ENCODE peak calls at places on chromosomes 7 and 10, in seven cellular contexts. One of them, this sample, is unnamed.

GRCh38 chr10:111076682-111077661 is at the start of gene ADRA2A:
- DNase-seq in transverse colon: peak; percentile 44
- DNase-seq in stomach: peak; percentile 30
- DNase-seq in tibial nerve: no peak
- DNase-seq in neural progenitor cell: peak; percentile 88
- DNase-seq in lung: peak; percentile 31
- DNase-seq in fibroblast of lung: peak; percentile 40
- DNase-seq in this sample: peak; percentile 28

GRCh38 chr7:54785261-54785660 is 26.2 kb upstream of the SEC61G start:
- DNase-seq in transverse colon: no peak
- DNase-seq in stomach: no peak
- DNase-seq in tibial nerve: no peak
- DNase-seq in neural progenitor cell: no peak
- DNase-seq in lung: no peak
- DNase-seq in fibroblast of lung: peak; percentile 8
- DNase-seq in this sample: no peak

GRCh38 chr7:44284216-44284615 is 41.2 kb downstream of the CAMK2B start:
- DNase-seq in transverse colon: peak; percentile 4
- DNase-seq in stomach: no peak
- DNase-seq in tibial nerve: peak; percentile 5
- DNase-seq in neural progenitor cell: no peak
- DNase-seq in lung: no peak
- DNase-seq in fibroblast of lung: peak; percentile 18
- DNase-seq in this sample: no peak

GRCh38 chr7:12747687-12748306 is 60.4 kb downstream of the ARL4A start:
- DNase-seq in transverse colon: no peak
- DNase-seq in stomach: no peak
- DNase-seq in tibial nerve: no peak
- DNase-seq in neural progenitor cell: no peak
- DNase-seq in lung: no peak
- DNase-seq in fibroblast of lung: peak; percentile 23
- DNase-seq in this sample: no peak

GRCh38 chr10:44182909-44183308 is 202.0 kb downstream of the CXCL12 start:
- DNase-seq in transverse colon: no peak
- DNase-seq in stomach: no peak
- DNase-seq in tibial nerve: no peak
- DNase-seq in neural progenitor cell: no peak
- DNase-seq in lung: no peak
- DNase-seq in fibroblast of lung: no peak
- DNase-seq in this sample: no peak

GRCh38 chr10:126463306-126463705 is 75.0 kb upstream of the ADAM12 start:
- DNase-seq in transverse colon: no peak
- DNase-seq in stomach: no peak
- DNase-seq in tibial nerve: no peak
- DNase-seq in neural progenitor cell: no peak
- DNase-seq in lung: no peak
- DNase-seq in fibroblast of lung: no peak
- DNase-seq in this sample: no peak

GRCh38 chr7:52749880-52750279 is 285.6 kb upstream of the POM121L12 start:
- DNase-seq in transverse colon: peak; percentile 15
- DNase-seq in stomach: no peak
- DNase-seq in tibial nerve: no peak
- DNase-seq in neural progenitor cell: peak; percentile 63
- DNase-seq in lung: no peak
- DNase-seq in fibroblast of lung: no peak
- DNase-seq in this sample: no peak

GRCh38 chr7:40717242-40717641 is 582.4 kb downstream of the SUGCT start:
- DNase-seq in transverse colon: peak; percentile 14
- DNase-seq in stomach: peak; percentile 81
- DNase-seq in tibial nerve: peak; percentile 30
- DNase-seq in neural progenitor cell: peak; percentile 56
- DNase-seq in lung: peak; percentile 33
- DNase-seq in fibroblast of lung: peak; percentile 71
- DNase-seq in this sample: peak; percentile 96

GRCh38 chr7:26186364-26187311 is 13.9 kb downstream of the HNRNPA2B1 start:
- DNase-seq in transverse colon: no peak
- DNase-seq in stomach: no peak
- DNase-seq in tibial nerve: no peak
- DNase-seq in neural progenitor cell: no peak
- DNase-seq in lung: no peak
- DNase-seq in fibroblast of lung: no peak
- DNase-seq in this sample: no peak

GRCh38 chr10:6918305-6918704 is 338.2 kb upstream of the PRKCQ start:
- DNase-seq in transverse colon: peak; percentile 59
- DNase-seq in stomach: peak; percentile 52
- DNase-seq in tibial nerve: no peak
- DNase-seq in neural progenitor cell: peak; percentile 44
- DNase-seq in lung: peak; percentile 45
- DNase-seq in fibroblast of lung: no peak
- DNase-seq in this sample: no peak

GRCh38 chr10:75939541-75939940 is 508.1 kb downstream of the LRMDA start:
- DNase-seq in transverse colon: no peak
- DNase-seq in stomach: no peak
- DNase-seq in tibial nerve: no peak
- DNase-seq in neural progenitor cell: no peak
- DNase-seq in lung: no peak
- DNase-seq in fibroblast of lung: no peak
- DNase-seq in this sample: no peak

GRCh38 chr10:22853906-22854447 is 73.9 kb upstream of the ARMC3 start:
- DNase-seq in transverse colon: no peak
- DNase-seq in stomach: no peak
- DNase-seq in tibial nerve: no peak
- DNase-seq in neural progenitor cell: no peak
- DNase-seq in lung: no peak
- DNase-seq in fibroblast of lung: peak; percentile 96
- DNase-seq in this sample: peak; percentile 11

GRCh38 chr7:81299711-81300110 is 380.9 kb upstream of the SEMA3C start:
- DNase-seq in transverse colon: no peak
- DNase-seq in stomach: no peak
- DNase-seq in tibial nerve: no peak
- DNase-seq in neural progenitor cell: no peak
- DNase-seq in lung: no peak
- DNase-seq in fibroblast of lung: peak; percentile 57
- DNase-seq in this sample: no peak

GRCh38 chr10:125407000-125407502 is 246.7 kb upstream of the CTBP2 start:
- DNase-seq in transverse colon: no peak
- DNase-seq in stomach: peak; percentile 47
- DNase-seq in tibial nerve: no peak
- DNase-seq in neural progenitor cell: no peak
- DNase-seq in lung: no peak
- DNase-seq in fibroblast of lung: peak; percentile 58
- DNase-seq in this sample: peak; percentile 27

GRCh38 chr7:46492460-46492859 is 571.4 kb upstream of the IGFBP3 start:
- DNase-seq in transverse colon: no peak
- DNase-seq in stomach: no peak
- DNase-seq in tibial nerve: no peak
- DNase-seq in neural progenitor cell: no peak
- DNase-seq in lung: no peak
- DNase-seq in fibroblast of lung: no peak
- DNase-seq in this sample: no peak

GRCh38 chr7:46490406-46490805 is 569.3 kb upstream of the IGFBP3 start:
- DNase-seq in transverse colon: no peak
- DNase-seq in stomach: no peak
- DNase-seq in tibial nerve: no peak
- DNase-seq in neural progenitor cell: no peak
- DNase-seq in lung: no peak
- DNase-seq in fibroblast of lung: peak; percentile 19
- DNase-seq in this sample: no peak

GRCh38 chr7:46494441-46494840 is 573.4 kb upstream of the IGFBP3 start:
- DNase-seq in transverse colon: no peak
- DNase-seq in stomach: no peak
- DNase-seq in tibial nerve: no peak
- DNase-seq in neural progenitor cell: no peak
- DNase-seq in lung: no peak
- DNase-seq in fibroblast of lung: no peak
- DNase-seq in this sample: no peak

GRCh38 chr7:46494026-46494425 is 573.0 kb upstream of the IGFBP3 start:
- DNase-seq in transverse colon: no peak
- DNase-seq in stomach: no peak
- DNase-seq in tibial nerve: no peak
- DNase-seq in neural progenitor cell: no peak
- DNase-seq in lung: no peak
- DNase-seq in fibroblast of lung: peak; percentile 26
- DNase-seq in this sample: peak; percentile 66

DNA sequence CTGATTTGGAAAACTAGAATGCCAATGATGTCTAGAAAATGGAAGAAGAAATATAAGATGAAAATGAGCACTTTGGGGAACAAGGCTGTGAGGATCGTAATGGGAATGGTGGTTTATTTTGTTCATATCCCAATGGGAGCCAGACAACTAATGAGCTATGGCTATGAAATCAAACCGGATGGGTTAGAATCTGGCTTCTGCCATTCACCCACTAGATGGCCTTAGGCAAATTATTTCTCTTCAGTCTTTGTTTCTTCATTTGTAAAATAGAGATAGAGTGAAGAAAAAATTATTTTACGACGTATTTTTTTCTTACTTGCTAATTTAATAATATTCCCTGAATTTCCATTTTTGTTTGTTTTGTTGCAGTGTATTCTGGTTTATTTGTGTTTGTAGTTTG is 572.1 kb upstream of the IGFBP3 start:
- DNase-seq in transverse colon: no peak
- DNase-seq in stomach: no peak
- DNase-seq in tibial nerve: no peak
- DNase-seq in neural progenitor cell: no peak
- DNase-seq in lung: no peak
- DNase-seq in fibroblast of lung: no peak
- DNase-seq in this sample: no peak
- TF ChIP-seq CTCF in transverse colon: no peak
- TF ChIP-seq CTCF in stomach: no peak
- TF ChIP-seq CTCF in tibial nerve: no peak
- TF ChIP-seq CTCF in neural progenitor cell: no peak
- TF ChIP-seq CTCF in lung: no peak
- TF ChIP-seq CTCF in fibroblast of lung: no peak
- TF ChIP-seq CTCF in this sample: no peak

GRCh38 chr10:117175901-117176534 is 21.3 kb upstream of the KCNK18 start:
- DNase-seq in transverse colon: peak; percentile 85
- DNase-seq in stomach: peak; percentile 80
- DNase-seq in tibial nerve: peak; percentile 77
- DNase-seq in neural progenitor cell: peak; percentile 81
- DNase-seq in lung: peak; percentile 81
- DNase-seq in fibroblast of lung: peak; percentile 57
- DNase-seq in this sample: peak; percentile 80

GRCh38 chr10:117174439-117175214 is 22.7 kb upstream of the KCNK18 start:
- DNase-seq in transverse colon: peak; percentile 90
- DNase-seq in stomach: peak; percentile 81
- DNase-seq in tibial nerve: peak; percentile 66
- DNase-seq in neural progenitor cell: peak; percentile 90
- DNase-seq in lung: peak; percentile 85
- DNase-seq in fibroblast of lung: peak; percentile 55
- DNase-seq in this sample: peak; percentile 72

GRCh38 chr10:117175215-117175900 is 21.9 kb upstream of the KCNK18 start:
- DNase-seq in transverse colon: peak; percentile 22
- DNase-seq in stomach: no peak
- DNase-seq in tibial nerve: no peak
- DNase-seq in neural progenitor cell: no peak
- DNase-seq in lung: peak; percentile 33
- DNase-seq in fibroblast of lung: no peak
- DNase-seq in this sample: no peak

DNA sequence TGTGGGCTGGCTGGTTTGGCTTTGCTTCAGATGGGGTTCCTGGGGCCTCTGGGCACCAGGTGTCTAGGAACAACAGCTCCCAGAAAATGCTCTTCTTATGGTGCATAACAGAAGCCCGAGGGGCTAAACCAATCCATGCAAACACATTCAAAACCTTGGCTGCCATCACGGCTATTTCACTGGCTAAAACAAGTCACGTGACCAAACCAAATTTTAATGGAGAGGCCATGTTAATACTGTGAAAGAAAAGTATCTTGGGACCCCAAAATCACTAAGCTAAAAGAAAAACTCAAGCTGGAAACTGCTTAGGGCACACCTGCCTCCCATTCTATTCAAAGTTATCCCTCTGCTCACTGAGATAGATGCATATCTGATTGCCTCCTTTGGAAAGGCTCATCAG is 19.1 kb upstream of the KCNK18 start:
- DNase-seq in transverse colon: no peak
- DNase-seq in stomach: no peak
- DNase-seq in tibial nerve: no peak
- DNase-seq in neural progenitor cell: no peak
- DNase-seq in lung: no peak
- DNase-seq in fibroblast of lung: no peak
- DNase-seq in this sample: no peak
- H3K4me3 ChIP-seq in transverse colon: no peak overlapping the region
- H3K4me3 ChIP-seq in stomach: no peak overlapping the region
- H3K4me3 ChIP-seq in tibial nerve: no peak overlapping the region
- H3K4me3 ChIP-seq in neural progenitor cell: no peak overlapping the region
- H3K4me3 ChIP-seq in lung: no peak overlapping the region
- H3K4me3 ChIP-seq in fibroblast of lung: no peak overlapping the region
- H3K4me3 ChIP-seq in this sample: no peak overlapping the region

DNA sequence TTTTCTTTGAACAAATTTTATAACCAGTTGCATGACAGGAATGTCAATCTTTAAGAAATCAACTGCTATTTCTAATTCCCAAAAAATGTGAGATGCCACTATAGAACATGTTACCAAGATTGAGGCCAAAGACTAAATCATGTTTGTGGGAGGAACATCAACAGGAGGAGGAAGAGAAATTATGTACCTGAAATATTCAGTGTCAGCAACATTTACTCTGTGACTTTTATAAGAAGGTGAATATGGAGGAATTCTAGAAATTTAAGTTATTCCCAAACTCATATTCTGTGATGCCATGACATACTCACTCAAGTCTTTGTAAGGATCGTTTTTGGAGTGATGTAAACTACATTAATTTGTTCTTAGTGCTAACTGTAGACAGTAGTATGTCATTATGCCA is 408.4 kb downstream of the SH2D4B start:
- DNase-seq in transverse colon: no peak
- DNase-seq in stomach: no peak
- DNase-seq in tibial nerve: no peak
- DNase-seq in neural progenitor cell: no peak
- DNase-seq in lung: no peak
- DNase-seq in fibroblast of lung: no peak
- DNase-seq in this sample: no peak
- TF ChIP-seq CTCF in transverse colon: no peak
- TF ChIP-seq CTCF in stomach: no peak
- TF ChIP-seq CTCF in tibial nerve: no peak
- TF ChIP-seq CTCF in neural progenitor cell: no peak
- TF ChIP-seq CTCF in lung: no peak
- TF ChIP-seq CTCF in fibroblast of lung: no peak
- TF ChIP-seq CTCF in this sample: no peak

DNA sequence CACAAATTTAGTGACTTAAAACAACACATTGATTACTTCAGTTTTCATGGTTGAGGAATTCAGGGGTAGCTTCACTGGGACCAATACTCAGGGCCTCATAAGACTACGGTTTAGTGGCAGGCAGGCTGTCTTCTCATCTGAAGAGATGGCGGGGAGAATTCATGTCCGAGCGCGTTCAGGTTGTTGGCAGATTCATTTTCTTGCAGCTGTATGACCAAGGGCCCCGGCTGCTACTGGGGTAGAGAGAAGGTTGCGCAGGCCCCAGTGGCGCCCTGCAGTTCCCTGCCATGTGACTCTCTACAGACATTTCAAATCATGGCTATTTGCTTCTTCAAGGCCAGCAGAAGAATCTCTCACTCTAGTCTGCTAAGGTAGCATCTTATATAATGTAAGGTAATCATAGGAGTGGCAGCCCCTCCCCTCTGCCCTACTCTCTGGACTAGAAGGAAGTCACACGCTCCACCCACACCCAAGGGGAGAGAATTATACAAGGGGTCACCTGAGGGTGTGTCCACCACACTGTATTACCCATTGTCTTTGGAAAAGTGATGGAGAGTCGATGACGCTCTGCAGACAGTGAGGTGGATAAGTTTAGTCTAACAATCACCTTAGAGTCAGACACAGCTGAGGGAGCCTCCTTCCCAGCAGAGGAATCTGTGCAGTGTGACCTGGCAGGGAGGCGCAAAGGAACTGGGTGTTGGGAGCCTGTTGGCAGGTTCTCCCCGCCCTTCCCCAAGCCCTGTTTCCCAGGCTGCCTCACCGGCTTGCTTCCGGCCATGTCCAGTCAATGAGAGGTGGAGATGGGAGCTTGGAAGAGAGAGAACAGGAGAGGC is 35.7 kb upstream of the PLEKHA1 start:
- DNase-seq in transverse colon: peak; percentile 61
- DNase-seq in stomach: no peak
- DNase-seq in tibial nerve: no peak
- DNase-seq in neural progenitor cell: no peak
- DNase-seq in lung: no peak
- DNase-seq in fibroblast of lung: no peak
- DNase-seq in this sample: no peak
- H3K4me3 ChIP-seq in transverse colon: no peak overlapping the region
- H3K4me3 ChIP-seq in stomach: no peak overlapping the region
- H3K4me3 ChIP-seq in tibial nerve: no peak overlapping the region
- H3K4me3 ChIP-seq in neural progenitor cell: no peak overlapping the region
- H3K4me3 ChIP-seq in lung: no peak overlapping the region
- H3K4me3 ChIP-seq in fibroblast of lung: no peak overlapping the region
- H3K4me3 ChIP-seq in this sample: no peak overlapping the region